ENCODE peak calls at places on chromosomes 6 and 20, in seven cellular contexts. One of them, this sample, is unnamed.
A peak's percentile ranks its signal among the peaks of the same experiment; 100 is the strongest.

GRCh38 chr6:1636971-1637871 is 27.5 kb downstream of the FOXC1 start:
- DNase-seq in hepatocyte: no peak
- DNase-seq in adrenal gland: no peak
- DNase-seq in right atrium auricular region: no peak
- DNase-seq in fibroblast of lung: peak; percentile 56
- DNase-seq in uterus: no peak
- DNase-seq in right lobe of liver: no peak
- DNase-seq in this sample: peak; percentile 60

GRCh38 chr6:402901-403658 is 11.5 kb downstream of the IRF4 start:
- DNase-seq in adrenal gland: no peak
- DNase-seq in hepatocyte: no peak
- DNase-seq in fibroblast of lung: no peak
- DNase-seq in right lobe of liver: no peak
- DNase-seq in uterus: no peak
- DNase-seq in right atrium auricular region: no peak
- DNase-seq in this sample: no peak

GRCh38 chr20:23317081-23317480 is 33.5 kb upstream of the NXT1 start:
- DNase-seq in right atrium auricular region: no peak
- DNase-seq in adrenal gland: no peak
- DNase-seq in right lobe of liver: no peak
- DNase-seq in hepatocyte: no peak
- DNase-seq in uterus: no peak
- DNase-seq in fibroblast of lung: no peak
- DNase-seq in this sample: no peak

GRCh38 chr6:5905431-5906339 is 101.0 kb downstream of the NRN1 start:
- DNase-seq in hepatocyte: peak; percentile 28
- DNase-seq in adrenal gland: peak; percentile 90
- DNase-seq in fibroblast of lung: peak; percentile 96
- DNase-seq in uterus: peak; percentile 85
- DNase-seq in right atrium auricular region: peak; percentile 87
- DNase-seq in right lobe of liver: no peak
- DNase-seq in this sample: peak; percentile 36

GRCh38 chr6:107491059-107491609 is 1.2 kb downstream of the SOBP start:
- DNase-seq in fibroblast of lung: no peak
- DNase-seq in right atrium auricular region: peak; percentile 78
- DNase-seq in right lobe of liver: peak; percentile 69
- DNase-seq in adrenal gland: peak; percentile 70
- DNase-seq in uterus: peak; percentile 75
- DNase-seq in hepatocyte: peak; percentile 69
- DNase-seq in this sample: peak; percentile 57

GRCh38 chr6:21599074-21599639 is 5.6 kb downstream of the SOX4 start:
- DNase-seq in adrenal gland: no peak
- DNase-seq in hepatocyte: no peak
- DNase-seq in uterus: no peak
- DNase-seq in fibroblast of lung: no peak
- DNase-seq in right atrium auricular region: no peak
- DNase-seq in right lobe of liver: no peak
- DNase-seq in this sample: no peak

GRCh38 chr6:163992701-163993100 is 578.2 kb downstream of the QKI start:
- DNase-seq in right lobe of liver: no peak
- DNase-seq in adrenal gland: no peak
- DNase-seq in hepatocyte: no peak
- DNase-seq in uterus: no peak
- DNase-seq in fibroblast of lung: peak; percentile 38
- DNase-seq in right atrium auricular region: no peak
- DNase-seq in this sample: no peak

GRCh38 chr20:11716239-11716944 is 201.3 kb upstream of the BTBD3 start:
- DNase-seq in fibroblast of lung: peak; percentile 94
- DNase-seq in hepatocyte: peak; percentile 66
- DNase-seq in right atrium auricular region: no peak
- DNase-seq in adrenal gland: no peak
- DNase-seq in uterus: no peak
- DNase-seq in right lobe of liver: no peak
- DNase-seq in this sample: no peak

GRCh38 chr20:18639501-18639979 is 51.7 kb downstream of the DTD1 start:
- DNase-seq in hepatocyte: no peak
- DNase-seq in right atrium auricular region: no peak
- DNase-seq in right lobe of liver: no peak
- DNase-seq in adrenal gland: no peak
- DNase-seq in uterus: no peak
- DNase-seq in fibroblast of lung: no peak
- DNase-seq in this sample: no peak

GRCh38 chr6:90496191-90496590 is 90.7 kb downstream of the MAP3K7 start:
- DNase-seq in adrenal gland: no peak
- DNase-seq in right atrium auricular region: no peak
- DNase-seq in right lobe of liver: no peak
- DNase-seq in uterus: no peak
- DNase-seq in fibroblast of lung: no peak
- DNase-seq in hepatocyte: no peak
- DNase-seq in this sample: no peak

GRCh38 chr6:90495216-90495817 is 91.6 kb downstream of the MAP3K7 start:
- DNase-seq in adrenal gland: no peak
- DNase-seq in fibroblast of lung: no peak
- DNase-seq in hepatocyte: no peak
- DNase-seq in right lobe of liver: no peak
- DNase-seq in right atrium auricular region: no peak
- DNase-seq in uterus: no peak
- DNase-seq in this sample: no peak

GRCh38 chr6:90497411-90497810 is 89.5 kb downstream of the MAP3K7 start:
- DNase-seq in right atrium auricular region: no peak
- DNase-seq in adrenal gland: no peak
- DNase-seq in right lobe of liver: no peak
- DNase-seq in hepatocyte: no peak
- DNase-seq in uterus: no peak
- DNase-seq in fibroblast of lung: no peak
- DNase-seq in this sample: no peak

GRCh38 chr6:90494067-90494773 is 92.7 kb downstream of the MAP3K7 start:
- DNase-seq in hepatocyte: no peak
- DNase-seq in uterus: no peak
- DNase-seq in right atrium auricular region: no peak
- DNase-seq in adrenal gland: no peak
- DNase-seq in fibroblast of lung: peak; percentile 65
- DNase-seq in right lobe of liver: no peak
- DNase-seq in this sample: no peak

GRCh38 chr6:90496617-90497016 is 90.3 kb downstream of the MAP3K7 start:
- DNase-seq in right atrium auricular region: no peak
- DNase-seq in fibroblast of lung: no peak
- DNase-seq in uterus: no peak
- DNase-seq in hepatocyte: no peak
- DNase-seq in adrenal gland: no peak
- DNase-seq in right lobe of liver: no peak
- DNase-seq in this sample: no peak
- H3K27ac ChIP-seq in right atrium auricular region: no peak overlapping the region
- H3K27ac ChIP-seq in fibroblast of lung: no peak overlapping the region
- H3K27ac ChIP-seq in uterus: no peak overlapping the region
- H3K27ac ChIP-seq in hepatocyte: no peak overlapping the region
- H3K27ac ChIP-seq in adrenal gland: no peak overlapping the region
- H3K27ac ChIP-seq in right lobe of liver: no peak overlapping the region
- H3K27ac ChIP-seq in this sample: no peak overlapping the region

DNA sequence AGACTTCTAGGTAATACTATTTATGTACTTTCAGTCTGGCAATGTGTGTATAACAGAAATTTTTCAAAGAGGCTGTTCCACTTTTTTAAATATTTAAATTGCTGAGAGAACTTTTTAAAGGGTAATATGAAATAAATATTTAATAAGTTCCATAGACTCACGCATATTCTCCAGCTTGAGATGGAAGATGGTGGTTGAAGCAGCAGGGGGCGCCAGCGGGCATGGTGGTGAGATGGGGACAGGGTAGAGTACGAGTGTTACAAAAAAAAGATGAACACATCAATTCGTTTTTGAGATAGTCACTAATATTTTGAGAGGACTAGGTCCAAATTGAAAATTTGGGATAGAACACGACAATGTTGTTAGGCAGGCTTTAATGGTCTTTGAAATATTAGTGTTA is 68.4 kb downstream of the RSPO3 start:
- DNase-seq in right lobe of liver: peak; percentile 85
- DNase-seq in hepatocyte: peak; percentile 24
- DNase-seq in uterus: no peak
- DNase-seq in right atrium auricular region: peak; percentile 80
- DNase-seq in fibroblast of lung: no peak
- DNase-seq in adrenal gland: peak; percentile 39
- DNase-seq in this sample: peak; percentile 71
- TF ChIP-seq CTCF in right lobe of liver: peak; percentile 62
- TF ChIP-seq CTCF in hepatocyte: peak; percentile 42
- TF ChIP-seq CTCF in uterus: no peak
- TF ChIP-seq CTCF in right atrium auricular region: no peak
- TF ChIP-seq CTCF in fibroblast of lung: peak; percentile 44
- TF ChIP-seq CTCF in adrenal gland: peak; percentile 28
- TF ChIP-seq CTCF in this sample: no peak

DNA sequence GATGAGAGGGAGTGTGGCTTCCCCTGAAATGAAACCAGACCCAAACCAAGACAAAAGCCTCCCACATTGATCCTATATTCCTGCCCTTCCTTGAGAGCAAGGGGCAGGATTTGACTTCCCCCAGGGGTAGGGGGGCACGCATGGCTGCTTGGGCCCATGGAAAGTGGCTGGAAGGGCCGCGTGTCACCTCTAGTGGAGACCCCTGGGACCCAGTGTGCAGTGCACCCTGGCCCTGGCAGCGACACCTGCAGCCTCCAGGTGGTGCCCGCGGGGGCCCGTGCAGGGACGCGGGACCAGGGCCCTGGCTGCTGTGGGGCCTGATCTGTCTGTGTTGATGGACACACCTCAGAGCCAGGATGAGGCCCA is 18.0 kb upstream of the SLCO4A1 start:
- DNase-seq in right atrium auricular region: no peak
- DNase-seq in hepatocyte: peak; percentile 33
- DNase-seq in adrenal gland: no peak
- DNase-seq in right lobe of liver: no peak
- DNase-seq in fibroblast of lung: no peak
- DNase-seq in uterus: no peak
- DNase-seq in this sample: peak; percentile 71
- H3K4me1 ChIP-seq in right atrium auricular region: no peaks in the 10 kb centered on the region
- H3K4me1 ChIP-seq in hepatocyte: peaks cover 23% of the 10 kb centered on the region
- H3K4me1 ChIP-seq in adrenal gland: peaks cover 20% of the 10 kb centered on the region
- H3K4me1 ChIP-seq in right lobe of liver: peaks cover 6% of the 10 kb centered on the region
- H3K4me1 ChIP-seq in fibroblast of lung: peaks cover 3% of the 10 kb centered on the region
- H3K4me1 ChIP-seq in uterus: peaks cover 12% of the 10 kb centered on the region
- H3K4me1 ChIP-seq in this sample: peaks cover 41% of the 10 kb centered on the region

GRCh38 chr6:157759028-157759427 is 64.0 kb upstream of the SNX9 start:
- DNase-seq in right lobe of liver: no peak
- DNase-seq in uterus: no peak
- DNase-seq in adrenal gland: no peak
- DNase-seq in fibroblast of lung: no peak
- DNase-seq in hepatocyte: no peak
- DNase-seq in right atrium auricular region: peak; percentile 32
- DNase-seq in this sample: no peak

GRCh38 chr6:157761331-157761921 is 61.6 kb upstream of the SNX9 start:
- DNase-seq in right lobe of liver: no peak
- DNase-seq in fibroblast of lung: peak; percentile 90
- DNase-seq in adrenal gland: no peak
- DNase-seq in hepatocyte: no peak
- DNase-seq in uterus: no peak
- DNase-seq in right atrium auricular region: peak; percentile 52
- DNase-seq in this sample: no peak

GRCh38 chr6:157761926-157762325 is 61.1 kb upstream of the SNX9 start:
- DNase-seq in adrenal gland: no peak
- DNase-seq in fibroblast of lung: no peak
- DNase-seq in right lobe of liver: no peak
- DNase-seq in uterus: no peak
- DNase-seq in hepatocyte: no peak
- DNase-seq in right atrium auricular region: peak; percentile 55
- DNase-seq in this sample: no peak

GRCh38 chr6:157760137-157760536 is 62.9 kb upstream of the SNX9 start:
- DNase-seq in adrenal gland: no peak
- DNase-seq in right lobe of liver: no peak
- DNase-seq in right atrium auricular region: no peak
- DNase-seq in hepatocyte: no peak
- DNase-seq in uterus: no peak
- DNase-seq in fibroblast of lung: no peak
- DNase-seq in this sample: no peak

DNA sequence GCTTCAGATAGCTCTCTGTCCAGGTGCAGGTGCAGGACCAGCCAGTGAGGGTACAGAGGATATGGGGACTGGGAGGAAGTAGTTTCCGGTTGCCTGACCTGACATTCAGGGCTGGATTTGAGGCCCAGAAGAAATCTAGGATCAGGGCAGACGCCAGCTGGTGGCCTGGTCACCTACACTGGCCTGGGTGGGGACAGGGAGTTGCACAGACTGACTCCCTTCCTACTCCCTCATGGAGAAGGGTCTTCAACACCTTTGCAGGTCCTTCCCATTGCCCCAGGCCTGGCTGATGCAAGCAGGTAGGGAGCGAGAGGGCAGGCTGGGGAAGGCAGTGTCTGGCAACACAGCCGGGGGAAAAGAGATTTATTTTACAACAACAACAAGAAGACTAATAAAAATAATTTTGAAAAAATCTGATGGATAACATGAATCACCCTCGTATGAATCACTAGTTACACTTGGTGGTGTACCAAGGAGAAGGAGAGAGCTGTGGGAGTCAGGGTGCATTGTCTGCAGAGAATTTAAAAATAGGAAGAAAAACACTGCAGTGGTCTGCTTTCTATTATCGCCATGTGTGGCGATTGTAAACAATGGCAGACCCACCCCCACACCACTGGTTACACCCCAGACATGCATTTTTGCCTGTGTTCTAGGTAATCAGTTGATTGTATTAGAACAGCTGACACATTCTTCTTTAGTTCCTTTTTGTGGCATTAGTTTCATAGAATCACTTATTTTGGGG is 62.3 kb upstream of the SNX9 start:
- DNase-seq in right atrium auricular region: peak; percentile 53
- DNase-seq in adrenal gland: no peak
- DNase-seq in right lobe of liver: no peak
- DNase-seq in fibroblast of lung: peak; percentile 88
- DNase-seq in uterus: peak; percentile 42
- DNase-seq in hepatocyte: no peak
- DNase-seq in this sample: no peak
- H3K27ac ChIP-seq in right atrium auricular region: peak overlapping the region; percentile 16
- H3K27ac ChIP-seq in adrenal gland: peak overlapping the region; percentile 46
- H3K27ac ChIP-seq in right lobe of liver: no peak overlapping the region
- H3K27ac ChIP-seq in fibroblast of lung: peak overlapping the region; percentile 58
- H3K27ac ChIP-seq in uterus: peak overlapping the region; percentile 88
- H3K27ac ChIP-seq in hepatocyte: peak overlapping the region; percentile 38
- H3K27ac ChIP-seq in this sample: peak overlapping the region; percentile 68

GRCh38 chr6:95364016-95364604 is 213.2 kb upstream of the MANEA start:
- DNase-seq in right atrium auricular region: no peak
- DNase-seq in fibroblast of lung: peak; percentile 2
- DNase-seq in right lobe of liver: no peak
- DNase-seq in adrenal gland: no peak
- DNase-seq in hepatocyte: peak; percentile 28
- DNase-seq in uterus: no peak
- DNase-seq in this sample: no peak
- TF ChIP-seq CTCF in right atrium auricular region: no peak
- TF ChIP-seq CTCF in fibroblast of lung: peak; percentile 38
- TF ChIP-seq CTCF in right lobe of liver: peak; percentile 46
- TF ChIP-seq CTCF in adrenal gland: peak; percentile 24
- TF ChIP-seq CTCF in hepatocyte: peak; percentile 58
- TF ChIP-seq CTCF in uterus: no peak
- TF ChIP-seq CTCF in this sample: peak; percentile 36

GRCh38 chr6:3746119-3746691 is 5.3 kb downstream of the PXDC1 start:
- DNase-seq in hepatocyte: no peak
- DNase-seq in right lobe of liver: no peak
- DNase-seq in adrenal gland: no peak
- DNase-seq in right atrium auricular region: no peak
- DNase-seq in fibroblast of lung: no peak
- DNase-seq in uterus: no peak
- DNase-seq in this sample: peak; percentile 25
- H3K4me1 ChIP-seq in hepatocyte: peaks cover 35% of the 10 kb centered on the region
- H3K4me1 ChIP-seq in right lobe of liver: peaks cover 63% of the 10 kb centered on the region
- H3K4me1 ChIP-seq in adrenal gland: peaks cover 15% of the 10 kb centered on the region
- H3K4me1 ChIP-seq in right atrium auricular region: no peaks in the 10 kb centered on the region
- H3K4me1 ChIP-seq in fibroblast of lung: peaks cover 16% of the 10 kb centered on the region
- H3K4me1 ChIP-seq in uterus: peaks cover 10% of the 10 kb centered on the region
- H3K4me1 ChIP-seq in this sample: peaks cover 72% of the 10 kb centered on the region

This sample was measured in stomach.